ENCODE peak calls at places on chromosomes 13 and 19, in seven cellular contexts. One of them, this sample, is unnamed.
A peak's percentile ranks its signal among the peaks of the same experiment; 100 is the strongest.

GRCh38 chr19:10848208-10848843 is at the start of gene C19orf38:
- DNase-seq in HCT116: no peak
- DNase-seq in H1: no peak
- DNase-seq in K562: no peak
- DNase-seq in GM12878: no peak
- DNase-seq in SK-N-SH: no peak
- DNase-seq in HepG2: no peak
- DNase-seq in this sample: no peak

GRCh38 chr19:43525836-43526771 is 897 bp downstream of the ETHE1 start:
- DNase-seq in HCT116: no peak
- DNase-seq in H1: peak; percentile 55
- DNase-seq in K562: no peak
- DNase-seq in GM12878: no peak
- DNase-seq in SK-N-SH: peak; percentile 54
- DNase-seq in HepG2: no peak
- DNase-seq in this sample: no peak

GRCh38 chr13:26036383-26036782 is 15.4 kb downstream of the SHISA2 start:
- DNase-seq in HCT116: no peak
- DNase-seq in H1: no peak
- DNase-seq in K562: no peak
- DNase-seq in GM12878: no peak
- DNase-seq in SK-N-SH: no peak
- DNase-seq in HepG2: no peak
- DNase-seq in this sample: no peak

GRCh38 chr19:46717716-46718143 is 816 bp upstream of the PRKD2 start:
- DNase-seq in HCT116: no peak
- DNase-seq in H1: peak; percentile 58
- DNase-seq in K562: no peak
- DNase-seq in GM12878: no peak
- DNase-seq in SK-N-SH: no peak
- DNase-seq in HepG2: no peak
- DNase-seq in this sample: no peak

GRCh38 chr13:90867336-90867683 is 480.2 kb upstream of the MIR17HG start:
- DNase-seq in HCT116: peak; percentile 33
- DNase-seq in H1: peak; percentile 80
- DNase-seq in K562: peak; percentile 66
- DNase-seq in GM12878: peak; percentile 24
- DNase-seq in SK-N-SH: peak; percentile 37
- DNase-seq in HepG2: peak; percentile 75
- DNase-seq in this sample: peak; percentile 56

GRCh38 chr13:77176350-77176749 is 149.4 kb upstream of the FBXL3 start:
- DNase-seq in HCT116: no peak
- DNase-seq in H1: no peak
- DNase-seq in K562: no peak
- DNase-seq in GM12878: no peak
- DNase-seq in SK-N-SH: no peak
- DNase-seq in HepG2: peak; percentile 3
- DNase-seq in this sample: no peak

GRCh38 chr13:53301449-53301848 is 272.8 kb downstream of the OLFM4 start:
- DNase-seq in HCT116: no peak
- DNase-seq in H1: no peak
- DNase-seq in K562: no peak
- DNase-seq in GM12878: no peak
- DNase-seq in SK-N-SH: no peak
- DNase-seq in HepG2: no peak
- DNase-seq in this sample: no peak

GRCh38 chr13:76885203-76886004 is 801 bp downstream of the KCTD12 start:
- DNase-seq in HCT116: no peak
- DNase-seq in H1: peak; percentile 75
- DNase-seq in K562: peak; percentile 11
- DNase-seq in GM12878: no peak
- DNase-seq in SK-N-SH: peak; percentile 81
- DNase-seq in HepG2: no peak
- DNase-seq in this sample: peak; percentile 44

GRCh38 chr13:90800082-90800746 is 547.3 kb upstream of the MIR17HG start:
- DNase-seq in HCT116: no peak
- DNase-seq in H1: no peak
- DNase-seq in K562: no peak
- DNase-seq in GM12878: no peak
- DNase-seq in SK-N-SH: peak; percentile 59
- DNase-seq in HepG2: no peak
- DNase-seq in this sample: no peak

GRCh38 chr19:2059422-2060201 is 8.6 kb upstream of the MKNK2 start:
- DNase-seq in HCT116: peak; percentile 83
- DNase-seq in H1: no peak
- DNase-seq in K562: peak; percentile 65
- DNase-seq in GM12878: no peak
- DNase-seq in SK-N-SH: peak; percentile 59
- DNase-seq in HepG2: peak; percentile 89
- DNase-seq in this sample: no peak

GRCh38 chr19:38683393-38684077 is 36.1 kb downstream of the ACTN4 start:
- DNase-seq in HCT116: peak; percentile 99
- DNase-seq in H1: peak; percentile 83
- DNase-seq in K562: peak; percentile 84
- DNase-seq in GM12878: no peak
- DNase-seq in SK-N-SH: no peak
- DNase-seq in HepG2: peak; percentile 96
- DNase-seq in this sample: no peak

GRCh38 chr13:23671367-23671766 is 101.2 kb downstream of the TNFRSF19 start:
- DNase-seq in HCT116: no peak
- DNase-seq in H1: no peak
- DNase-seq in K562: no peak
- DNase-seq in GM12878: no peak
- DNase-seq in SK-N-SH: no peak
- DNase-seq in HepG2: no peak
- DNase-seq in this sample: no peak

GRCh38 chr13:45989607-45990006 is 62.9 kb downstream of the ZC3H13 start:
- DNase-seq in HCT116: no peak
- DNase-seq in H1: no peak
- DNase-seq in K562: no peak
- DNase-seq in GM12878: no peak
- DNase-seq in SK-N-SH: no peak
- DNase-seq in HepG2: no peak
- DNase-seq in this sample: no peak

GRCh38 chr19:50450369-50451222 is 17.9 kb downstream of the MYBPC2 start:
- DNase-seq in HCT116: no peak
- DNase-seq in H1: no peak
- DNase-seq in K562: no peak
- DNase-seq in GM12878: no peak
- DNase-seq in SK-N-SH: no peak
- DNase-seq in HepG2: no peak
- DNase-seq in this sample: no peak

GRCh38 chr13:50610238-50610637 is 233.3 kb downstream of the DLEU7 start:
- DNase-seq in HCT116: no peak
- DNase-seq in H1: no peak
- DNase-seq in K562: no peak
- DNase-seq in GM12878: no peak
- DNase-seq in SK-N-SH: no peak
- DNase-seq in HepG2: no peak
- DNase-seq in this sample: no peak

GRCh38 chr13:50613356-50613831 is 230.1 kb downstream of the DLEU7 start:
- DNase-seq in HCT116: no peak
- DNase-seq in H1: no peak
- DNase-seq in K562: peak; percentile 86
- DNase-seq in GM12878: no peak
- DNase-seq in SK-N-SH: no peak
- DNase-seq in HepG2: no peak
- DNase-seq in this sample: no peak

GRCh38 chr13:50612717-50613116 is 230.8 kb downstream of the DLEU7 start:
- DNase-seq in HCT116: no peak
- DNase-seq in H1: no peak
- DNase-seq in K562: peak; percentile 17
- DNase-seq in GM12878: no peak
- DNase-seq in SK-N-SH: no peak
- DNase-seq in HepG2: peak; percentile 22
- DNase-seq in this sample: no peak

GRCh38 chr13:50609016-50609415 is 234.5 kb downstream of the DLEU7 start:
- DNase-seq in HCT116: no peak
- DNase-seq in H1: no peak
- DNase-seq in K562: no peak
- DNase-seq in GM12878: no peak
- DNase-seq in SK-N-SH: no peak
- DNase-seq in HepG2: no peak
- DNase-seq in this sample: no peak

GRCh38 chr13:50611117-50611781 is 232.2 kb downstream of the DLEU7 start:
- DNase-seq in HCT116: no peak
- DNase-seq in H1: no peak
- DNase-seq in K562: no peak
- DNase-seq in GM12878: no peak
- DNase-seq in SK-N-SH: no peak
- DNase-seq in HepG2: no peak
- DNase-seq in this sample: no peak
- TF ChIP-seq YY1 in HCT116: no peak
- TF ChIP-seq YY1 in H1: no peak
- TF ChIP-seq YY1 in K562: no peak
- TF ChIP-seq YY1 in GM12878: no peak
- TF ChIP-seq YY1 in SK-N-SH: no peak
- TF ChIP-seq YY1 in HepG2: no peak
- TF ChIP-seq YY1 in this sample: no peak

DNA sequence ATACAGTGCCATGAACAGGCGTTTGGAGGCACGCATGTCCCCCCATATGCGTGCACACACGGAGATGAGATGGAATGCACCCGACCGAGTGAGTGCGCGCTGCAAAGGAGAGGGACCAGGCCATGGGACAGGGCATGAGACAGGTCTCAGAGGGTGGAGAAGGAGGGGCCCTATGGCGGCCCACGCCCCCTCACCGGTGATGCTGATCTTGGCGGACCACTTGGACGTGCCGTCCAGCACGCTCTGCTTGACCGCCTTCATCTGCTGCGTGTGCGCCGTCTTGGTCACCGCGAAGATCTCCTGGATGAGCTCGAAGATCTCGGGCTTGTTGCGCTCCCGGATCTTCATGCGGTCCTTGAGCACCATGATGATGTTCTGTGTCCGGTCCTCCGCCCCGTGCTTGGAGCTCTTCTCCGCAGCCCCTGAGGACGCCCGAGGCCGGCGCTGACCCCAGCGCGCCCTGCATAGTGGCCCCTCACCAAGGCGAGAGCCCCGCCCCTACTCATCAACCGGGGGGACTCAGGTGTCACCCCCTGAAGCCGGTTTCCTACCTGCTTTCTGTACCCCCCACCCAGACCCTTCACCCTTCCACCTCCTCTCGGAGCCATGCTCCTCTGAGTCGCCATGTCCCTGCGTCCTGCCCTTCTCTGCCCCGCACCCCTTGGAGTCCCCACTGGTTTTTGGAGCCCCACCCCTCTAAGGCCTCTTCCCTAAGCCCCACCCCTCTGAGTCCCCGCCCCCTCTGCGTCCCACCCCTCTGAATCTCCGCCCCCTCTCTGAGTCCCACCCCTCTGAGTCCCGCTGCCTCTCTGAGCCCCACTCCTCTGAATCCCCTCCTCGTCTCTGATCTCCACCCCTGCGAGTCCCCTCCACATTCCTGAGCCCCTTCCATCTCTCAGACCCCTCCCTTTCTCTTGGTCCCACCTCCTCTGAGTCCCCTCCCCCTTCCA is 40.8 kb downstream of the UNC13A start:
- DNase-seq in HCT116: no peak
- DNase-seq in H1: peak; percentile 48
- DNase-seq in K562: peak; percentile 88
- DNase-seq in GM12878: no peak
- DNase-seq in SK-N-SH: peak; percentile 77
- DNase-seq in HepG2: no peak
- DNase-seq in this sample: no peak
- H3K4me3 ChIP-seq in HCT116: no peak overlapping the region
- H3K4me3 ChIP-seq in H1: no peak overlapping the region
- H3K4me3 ChIP-seq in K562: peak overlapping the region; percentile 24
- H3K4me3 ChIP-seq in GM12878: no peak overlapping the region
- H3K4me3 ChIP-seq in SK-N-SH: no peak overlapping the region
- H3K4me3 ChIP-seq in HepG2: no peak overlapping the region
- H3K4me3 ChIP-seq in this sample: no peak overlapping the region

GRCh38 chr19:29861575-29861974 is 49.8 kb downstream of the CCNE1 start:
- DNase-seq in HCT116: no peak
- DNase-seq in H1: no peak
- DNase-seq in K562: no peak
- DNase-seq in GM12878: no peak
- DNase-seq in SK-N-SH: no peak
- DNase-seq in HepG2: no peak
- DNase-seq in this sample: no peak

GRCh38 chr19:29855771-29856510 is 44.1 kb downstream of the CCNE1 start:
- DNase-seq in HCT116: no peak
- DNase-seq in H1: no peak
- DNase-seq in K562: no peak
- DNase-seq in GM12878: no peak
- DNase-seq in SK-N-SH: no peak
- DNase-seq in HepG2: no peak
- DNase-seq in this sample: no peak

GRCh38 chr19:29858000-29858596 is 46.3 kb downstream of the CCNE1 start:
- DNase-seq in HCT116: no peak
- DNase-seq in H1: peak; percentile 82
- DNase-seq in K562: peak; percentile 68
- DNase-seq in GM12878: no peak
- DNase-seq in SK-N-SH: peak; percentile 77
- DNase-seq in HepG2: no peak
- DNase-seq in this sample: no peak

GRCh38 chr19:29858621-29859020 is 46.8 kb downstream of the CCNE1 start:
- DNase-seq in HCT116: no peak
- DNase-seq in H1: no peak
- DNase-seq in K562: no peak
- DNase-seq in GM12878: no peak
- DNase-seq in SK-N-SH: no peak
- DNase-seq in HepG2: no peak
- DNase-seq in this sample: no peak

DNA sequence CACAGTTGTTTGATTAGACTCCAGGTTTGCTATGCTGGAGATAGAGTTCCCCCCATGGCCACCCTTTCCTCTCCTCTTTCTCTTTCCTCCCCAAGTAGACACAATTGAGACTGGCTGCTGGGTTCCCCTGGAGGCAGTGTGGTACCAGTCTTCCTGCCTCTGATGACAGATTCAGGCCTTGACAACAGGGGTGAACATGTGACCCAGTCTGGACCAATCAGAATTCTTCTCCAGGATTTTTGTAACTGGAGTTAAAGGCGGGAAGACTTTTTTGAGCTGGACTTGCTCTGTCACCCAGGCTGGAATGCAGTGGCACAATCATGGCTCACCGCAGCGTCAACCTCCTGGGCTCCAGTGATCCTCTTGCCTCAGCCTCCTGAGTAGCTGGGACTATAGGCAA is 48.7 kb downstream of the CCNE1 start:
- DNase-seq in HCT116: peak; percentile 49
- DNase-seq in H1: no peak
- DNase-seq in K562: peak; percentile 74
- DNase-seq in GM12878: no peak
- DNase-seq in SK-N-SH: no peak
- DNase-seq in HepG2: no peak
- DNase-seq in this sample: no peak
- TF ChIP-seq YY1 in HCT116: no peak
- TF ChIP-seq YY1 in H1: no peak
- TF ChIP-seq YY1 in K562: no peak
- TF ChIP-seq YY1 in GM12878: no peak
- TF ChIP-seq YY1 in SK-N-SH: no peak
- TF ChIP-seq YY1 in HepG2: no peak
- TF ChIP-seq YY1 in this sample: no peak

DNA sequence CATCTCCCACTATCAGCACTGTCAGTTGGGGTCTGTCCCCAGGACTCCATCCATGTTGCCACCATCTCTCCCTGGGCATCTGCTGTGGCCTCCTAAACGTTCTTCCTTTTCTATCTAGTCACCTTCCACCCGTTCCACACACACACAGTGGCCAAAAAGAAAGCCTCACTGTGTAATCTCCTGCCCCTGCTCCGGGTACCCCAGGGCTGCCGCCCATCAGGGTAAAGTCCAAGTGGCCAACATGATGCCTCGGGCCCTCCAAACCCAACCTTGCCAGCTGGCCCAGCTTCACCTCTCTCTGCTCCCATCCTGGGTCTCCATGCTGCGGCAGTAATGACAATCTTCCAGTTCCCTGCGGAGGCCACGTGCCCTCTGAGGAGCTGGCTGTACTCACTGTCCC is 29.4 kb upstream of the PEG3 start:
- DNase-seq in HCT116: no peak
- DNase-seq in H1: no peak
- DNase-seq in K562: no peak
- DNase-seq in GM12878: no peak
- DNase-seq in SK-N-SH: no peak
- DNase-seq in HepG2: no peak
- DNase-seq in this sample: no peak
- H3K4me3 ChIP-seq in HCT116: no peak overlapping the region
- H3K4me3 ChIP-seq in H1: no peak overlapping the region
- H3K4me3 ChIP-seq in K562: no peak overlapping the region
- H3K4me3 ChIP-seq in GM12878: no peak overlapping the region
- H3K4me3 ChIP-seq in SK-N-SH: no peak overlapping the region
- H3K4me3 ChIP-seq in HepG2: no peak overlapping the region
- H3K4me3 ChIP-seq in this sample: no peak overlapping the region

This sample was measured in NT2/D1.